ENCODE peak calls at places on chromosomes 12 and 14, in four cellular contexts. One of them, this sample, is unnamed.

GRCh38 chr12:85448031-85448430 is 168.0 kb downstream of the ALX1 start:
- DNase-seq in K562: no peak
- DNase-seq in HepG2: no peak
- DNase-seq in GM12878: no peak
- DNase-seq in this sample: no peak

GRCh38 chr12:46224401-46224800 is 44.4 kb downstream of the SLC38A1 start:
- DNase-seq in HepG2: no peak
- DNase-seq in K562: no peak
- DNase-seq in GM12878: no peak
- DNase-seq in this sample: no peak

GRCh38 chr12:34346372-34347034 is 324.2 kb downstream of the ALG10 start:
- DNase-seq in K562: peak; percentile 56
- DNase-seq in GM12878: no peak
- DNase-seq in HepG2: no peak
- DNase-seq in this sample: no peak

GRCh38 chr14:96090441-96091148 is 51.4 kb downstream of the C14orf132 start:
- DNase-seq in HepG2: no peak
- DNase-seq in GM12878: no peak
- DNase-seq in K562: no peak
- DNase-seq in this sample: no peak

GRCh38 chr12:25106818-25107217 is 88.1 kb downstream of the DNAI7 start:
- DNase-seq in HepG2: no peak
- DNase-seq in GM12878: no peak
- DNase-seq in K562: no peak
- DNase-seq in this sample: no peak

GRCh38 chr12:99287136-99287535 is 360.4 kb upstream of the GARIN6 start:
- DNase-seq in GM12878: no peak
- DNase-seq in HepG2: no peak
- DNase-seq in K562: no peak
- DNase-seq in this sample: no peak

GRCh38 chr12:121279507-121279915 is 17.0 kb downstream of the CAMKK2 start:
- DNase-seq in K562: peak; percentile 6
- DNase-seq in GM12878: no peak
- DNase-seq in HepG2: no peak
- DNase-seq in this sample: no peak

GRCh38 chr12:106498056-106498455 is 84.7 kb upstream of the RFX4 start:
- DNase-seq in K562: no peak
- DNase-seq in HepG2: no peak
- DNase-seq in GM12878: no peak
- DNase-seq in this sample: peak; percentile 10

GRCh38 chr14:96139879-96140278 is 64.8 kb upstream of the BDKRB2 start:
- DNase-seq in HepG2: no peak
- DNase-seq in GM12878: no peak
- DNase-seq in K562: no peak
- DNase-seq in this sample: no peak

GRCh38 chr12:92096346-92097136 is 49.1 kb downstream of the BTG1 start:
- DNase-seq in HepG2: no peak
- DNase-seq in K562: no peak
- DNase-seq in GM12878: no peak
- DNase-seq in this sample: no peak

GRCh38 chr12:96743606-96744005 is 163.5 kb upstream of the NEDD1 start:
- DNase-seq in K562: no peak
- DNase-seq in GM12878: no peak
- DNase-seq in HepG2: no peak
- DNase-seq in this sample: no peak

GRCh38 chr14:104900639-104901512 is 23.8 kb upstream of the PLD4 start:
- DNase-seq in K562: no peak
- DNase-seq in HepG2: no peak
- DNase-seq in GM12878: no peak
- DNase-seq in this sample: no peak

GRCh38 chr12:122150127-122150681 is 23.8 kb downstream of the IL31 start:
- DNase-seq in HepG2: no peak
- DNase-seq in K562: no peak
- DNase-seq in GM12878: no peak
- DNase-seq in this sample: no peak

GRCh38 chr14:91484186-91484585 is 25.9 kb downstream of the PPP4R3A start:
- DNase-seq in HepG2: no peak
- DNase-seq in K562: no peak
- DNase-seq in GM12878: no peak
- DNase-seq in this sample: no peak

GRCh38 chr14:91482278-91483023 is 27.7 kb downstream of the PPP4R3A start:
- DNase-seq in K562: no peak
- DNase-seq in GM12878: no peak
- DNase-seq in HepG2: no peak
- DNase-seq in this sample: no peak

GRCh38 chr14:91484744-91485143 is 25.4 kb downstream of the PPP4R3A start:
- DNase-seq in HepG2: no peak
- DNase-seq in K562: no peak
- DNase-seq in GM12878: no peak
- DNase-seq in this sample: no peak
- TF ChIP-seq GABPA in HepG2: no peak
- TF ChIP-seq GABPA in K562: no peak
- TF ChIP-seq GABPA in GM12878: no peak
- TF ChIP-seq GABPA in this sample: no peak

GRCh38 chr14:59481407-59482119 is 2.6 kb downstream of the L3HYPDH start:
- DNase-seq in K562: no peak
- DNase-seq in HepG2: peak; percentile 18
- DNase-seq in GM12878: no peak
- DNase-seq in this sample: no peak

GRCh38 chr14:59483819-59484610 is at the start of the genes JKAMP and L3HYPDH:
- DNase-seq in GM12878: peak; percentile 78
- DNase-seq in K562: peak; percentile 85
- DNase-seq in HepG2: peak; percentile 92
- DNase-seq in this sample: peak; percentile 84

GRCh38 chr14:59483360-59483759 is 848 bp downstream of the L3HYPDH start:
- DNase-seq in HepG2: no peak
- DNase-seq in K562: peak; percentile 14
- DNase-seq in GM12878: no peak
- DNase-seq in this sample: no peak

GRCh38 chr14:59482120-59482434 is 2.1 kb downstream of the L3HYPDH start:
- DNase-seq in HepG2: no peak
- DNase-seq in GM12878: no peak
- DNase-seq in K562: no peak
- DNase-seq in this sample: no peak

GRCh38 chr14:59482471-59483331 is 1.5 kb downstream of the L3HYPDH start:
- DNase-seq in GM12878: no peak
- DNase-seq in K562: peak; percentile 16
- DNase-seq in HepG2: peak; percentile 58
- DNase-seq in this sample: no peak
- TF ChIP-seq POLR2AphosphoS5 in GM12878: no peak
- TF ChIP-seq POLR2AphosphoS5 in K562: peak; percentile 18
- TF ChIP-seq POLR2AphosphoS5 in HepG2: no peak
- TF ChIP-seq POLR2AphosphoS5 in this sample: no peak

DNA sequence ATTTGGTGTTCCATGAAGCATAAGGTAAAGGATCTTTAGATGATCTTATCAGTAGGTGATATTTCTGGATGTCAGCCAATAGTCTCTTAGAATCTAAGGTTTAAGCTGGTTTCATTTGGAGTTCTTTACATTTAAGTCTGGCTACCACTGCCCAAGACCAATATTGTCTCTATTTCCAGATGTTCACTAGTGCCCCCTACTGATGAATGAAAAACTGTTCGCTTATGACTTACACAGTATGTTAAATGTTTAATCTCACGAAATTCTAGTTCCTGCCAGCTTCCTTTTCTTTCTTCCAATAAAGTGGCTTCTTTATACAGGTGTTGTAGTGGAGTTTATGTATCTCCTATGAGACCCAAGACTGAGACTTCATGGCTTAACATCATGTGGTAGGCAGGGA is 31.8 kb upstream of the MIS18BP1 start:
- DNase-seq in GM12878: no peak
- DNase-seq in K562: no peak
- DNase-seq in HepG2: no peak
- DNase-seq in this sample: no peak
- TF ChIP-seq CTCF in GM12878: no peak
- TF ChIP-seq CTCF in K562: no peak
- TF ChIP-seq CTCF in HepG2: no peak
- TF ChIP-seq CTCF in this sample: no peak

DNA sequence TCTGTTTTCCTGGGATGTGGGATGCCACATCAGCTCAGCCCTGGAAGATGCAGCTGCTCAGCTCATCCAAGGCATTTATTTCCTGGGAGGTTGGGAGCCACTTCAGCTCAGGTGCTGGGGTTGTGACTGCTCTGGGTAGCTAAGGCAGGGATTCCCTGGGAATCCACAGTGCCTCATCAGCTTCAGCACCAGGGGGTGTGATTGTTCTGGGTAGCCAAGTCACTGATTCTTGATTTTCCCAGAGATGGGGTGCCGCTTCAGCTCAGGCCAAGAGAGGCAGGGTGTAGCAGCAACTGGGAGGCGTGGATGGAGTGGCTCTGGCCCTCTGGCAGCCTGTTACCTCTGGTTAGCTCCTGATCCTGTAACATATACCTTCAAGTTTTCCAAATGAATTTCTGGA is 81.3 kb upstream of the PRMT8 start:
- DNase-seq in HepG2: no peak
- DNase-seq in K562: no peak
- DNase-seq in GM12878: no peak
- DNase-seq in this sample: no peak
- TF ChIP-seq GABPA in HepG2: no peak
- TF ChIP-seq GABPA in K562: no peak
- TF ChIP-seq GABPA in GM12878: no peak
- TF ChIP-seq GABPA in this sample: no peak

GRCh38 chr14:37090026-37090425 is 82.4 kb downstream of the SLC25A21 start:
- DNase-seq in GM12878: no peak
- DNase-seq in K562: no peak
- DNase-seq in HepG2: no peak
- DNase-seq in this sample: no peak
- TF ChIP-seq POLR2AphosphoS5 in GM12878: no peak
- TF ChIP-seq POLR2AphosphoS5 in K562: no peak
- TF ChIP-seq POLR2AphosphoS5 in HepG2: no peak
- TF ChIP-seq POLR2AphosphoS5 in this sample: no peak

DNA sequence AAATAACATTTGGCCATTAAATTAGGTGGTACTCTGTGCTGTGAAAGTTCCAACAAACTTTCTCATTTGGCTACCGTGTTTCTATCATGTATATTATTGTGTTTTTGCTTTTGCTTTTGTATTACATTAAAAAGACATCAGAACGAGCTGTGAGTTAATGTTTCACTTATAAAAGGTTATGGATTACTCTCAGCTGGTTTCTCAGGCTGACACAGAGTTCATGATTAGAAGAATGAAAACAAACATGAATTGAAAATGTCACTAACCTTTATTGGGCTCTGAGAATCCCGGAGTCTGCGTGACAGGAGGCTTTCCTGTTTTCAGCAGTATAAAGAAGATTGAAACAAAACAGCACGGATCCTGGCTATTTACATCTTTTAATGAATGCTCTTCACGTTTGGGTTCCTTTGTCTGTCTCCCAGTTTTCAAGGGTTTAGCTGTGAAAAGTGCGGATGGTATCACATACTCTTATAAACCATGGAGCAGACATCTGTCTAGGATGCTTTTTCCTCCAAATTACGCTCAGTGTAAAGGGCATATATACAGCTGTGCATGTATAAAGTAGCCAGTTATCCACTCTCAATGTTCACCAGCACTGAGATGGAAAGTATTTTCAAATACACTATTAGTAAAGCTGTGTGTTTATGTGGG is 153.6 kb downstream of the PTCSC3 start:
- DNase-seq in HepG2: no peak
- DNase-seq in GM12878: no peak
- DNase-seq in K562: no peak
- DNase-seq in this sample: no peak
- TF ChIP-seq CTCF in HepG2: no peak
- TF ChIP-seq CTCF in GM12878: no peak
- TF ChIP-seq CTCF in K562: no peak
- TF ChIP-seq CTCF in this sample: no peak

GRCh38 chr12:109892748-109893147 is 7.3 kb upstream of the TCHP start:
- DNase-seq in K562: no peak
- DNase-seq in HepG2: no peak
- DNase-seq in GM12878: peak; percentile 72
- DNase-seq in this sample: no peak

GRCh38 chr12:109885616-109886015 is 5.3 kb upstream of the GLTP start:
- DNase-seq in K562: no peak
- DNase-seq in HepG2: no peak
- DNase-seq in GM12878: no peak
- DNase-seq in this sample: no peak

GRCh38 chr12:109892165-109892715 is 7.8 kb upstream of the TCHP start:
- DNase-seq in K562: no peak
- DNase-seq in HepG2: no peak
- DNase-seq in GM12878: no peak
- DNase-seq in this sample: no peak

GRCh38 chr12:109890620-109891019 is 9.5 kb upstream of the TCHP start:
- DNase-seq in K562: no peak
- DNase-seq in GM12878: no peak
- DNase-seq in HepG2: no peak
- DNase-seq in this sample: no peak

GRCh38 chr12:109888179-109889020 is 8.1 kb upstream of the GLTP start:
- DNase-seq in HepG2: no peak
- DNase-seq in GM12878: peak; percentile 45
- DNase-seq in K562: no peak
- DNase-seq in this sample: peak; percentile 79
- TF ChIP-seq GABPA in HepG2: no peak
- TF ChIP-seq GABPA in GM12878: no peak
- TF ChIP-seq GABPA in K562: peak; percentile 27
- TF ChIP-seq GABPA in this sample: no peak

GRCh38 chr14:67371247-67372148 is 11.4 kb downstream of the EIF2S1 start:
- DNase-seq in K562: no peak
- DNase-seq in HepG2: no peak
- DNase-seq in GM12878: no peak
- DNase-seq in this sample: no peak
- TF ChIP-seq POLR2AphosphoS5 in K562: no peak
- TF ChIP-seq POLR2AphosphoS5 in HepG2: no peak
- TF ChIP-seq POLR2AphosphoS5 in GM12878: no peak
- TF ChIP-seq POLR2AphosphoS5 in this sample: no peak

GRCh38 chr12:62983594-62983993 is 48.6 kb upstream of the PPM1H start:
- DNase-seq in HepG2: peak; percentile 57
- DNase-seq in K562: no peak
- DNase-seq in GM12878: no peak
- DNase-seq in this sample: no peak
- TF ChIP-seq CTCF in HepG2: peak; percentile 71
- TF ChIP-seq CTCF in K562: peak; percentile 49
- TF ChIP-seq CTCF in GM12878: no peak
- TF ChIP-seq CTCF in this sample: no peak